ENCODE peak calls at places on chromosomes 1 and 21, in six cellular contexts. X is IMR-90, L is neuronal stem cell, U is trophoblast cell, O is H1, Q is mesenchymal stem cell. I is an unnamed sample.

GRCh38 chr1:185400057-185400456 is 83.0 kb upstream of the IVNS1ABP start:
- DNase-seq in X (peak), O (no peak), U (no peak), L (no peak), Q (peak), I (no peak)

GRCh38 chr1:95806171-95806570 is 572.2 kb downstream of the RWDD3 start:
- DNase-seq in X (no peak), Q (no peak), U (no peak), O (no peak), L (no peak), I (no peak)

GRCh38 chr1:180805316-180805715 is 107.4 kb upstream of the KIAA1614 start:
- DNase-seq in U (no peak), Q (no peak), O (no peak), L (no peak), X (no peak), I (no peak)

GRCh38 chr21:43825936-43826622 is 36.7 kb downstream of the RRP1 start:
- DNase-seq in X (no peak), U (no peak), Q (no peak), O (no peak), L (no peak), I (peak)

GRCh38 chr1:57826535-57826934 is 402.7 kb upstream of the DAB1 start:
- DNase-seq in U (no peak), Q (no peak), O (no peak), X (no peak), L (no peak), I (no peak)

GRCh38 chr1:235327559-235328270 is at the start of gene ARID4B:
- DNase-seq in Q (peak), O (no peak), X (no peak), U (no peak), L (no peak), I (no peak)

GRCh38 chr1:89540406-89540970 is 15.9 kb downstream of the LRRC8B start:
- DNase-seq in L (no peak), Q (no peak), U (no peak), X (no peak), O (no peak), I (no peak)

GRCh38 chr1:235588916-235589515 is 60.6 kb downstream of the GNG4 start:
- DNase-seq in Q (peak), L (peak), U (peak), X (peak), O (no peak), I (no peak)

GRCh38 chr21:45506241-45506817 is 35.9 kb downstream of the SLC19A1 start:
- DNase-seq in O (no peak), Q (no peak), L (no peak), X (no peak), U (no peak), I (no peak)

GRCh38 chr1:9871707-9872425 is 38.2 kb downstream of the CTNNBIP1 start:
- DNase-seq in L (no peak), O (no peak), U (no peak), Q (no peak), X (no peak), I (no peak)

GRCh38 chr1:55896210-55896609 is 681.0 kb upstream of the USP24 start:
- DNase-seq in Q (no peak), X (no peak), L (no peak), U (no peak), O (no peak), I (no peak)

GRCh38 chr1:34695580-34695979 is 59.3 kb upstream of the GJB5 start:
- DNase-seq in Q (no peak), O (no peak), X (no peak), L (no peak), U (no peak), I (no peak)

GRCh38 chr1:27412502-27412901 is 20.1 kb downstream of the GPR3 start:
- DNase-seq in U (no peak), X (no peak), Q (no peak), O (no peak), L (no peak), I (no peak)
- H4K91ac ChIP-seq in U (no peak), X (no peak), Q (no peak), O (no peak), L (no peak), I (no peak)

GRCh38 chr1:208015255-208015654 is 104.3 kb upstream of the CD34 start:
- DNase-seq in O (no peak), U (no peak), X (no peak), Q (no peak), L (no peak), I (no peak)

GRCh38 chr1:208010070-208010469 is 99.1 kb upstream of the CD34 start:
- DNase-seq in Q (no peak), L (no peak), U (no peak), X (no peak), O (no peak), I (no peak)

GRCh38 chr1:208009303-208009702 is 98.4 kb upstream of the CD34 start:
- DNase-seq in O (no peak), X (no peak), L (no peak), U (no peak), Q (no peak), I (no peak)

GRCh38 chr1:208010487-208011079 is 99.7 kb upstream of the CD34 start:
- DNase-seq in O (no peak), X (no peak), U (no peak), L (no peak), Q (no peak), I (no peak)

GRCh38 chr1:208013210-208013609 is 102.3 kb upstream of the CD34 start:
- DNase-seq in L (no peak), X (no peak), O (no peak), U (no peak), Q (no peak), I (no peak)
- H4K91ac ChIP-seq in L (no peak), X (no peak), O (no peak), U (no peak), Q (no peak), I (no peak)

GRCh38 chr1:192251735-192252134 is 65.1 kb upstream of the RGS21 start:
- DNase-seq in O (no peak), L (no peak), U (no peak), Q (no peak), X (no peak), I (no peak)
- H4K91ac ChIP-seq in O (no peak), L (no peak), U (no peak), Q (no peak), X (no peak), I (no peak)

GRCh38 chr1:233828480-233828879 is 76.0 kb upstream of the SLC35F3 start:
- DNase-seq in Q (no peak), O (no peak), X (no peak), L (no peak), U (no peak), I (no peak)
- H4K91ac ChIP-seq in Q (no peak), O (no peak), X (no peak), L (no peak), U (no peak), I (no peak)

GRCh38 chr1:32791881-32792280 is 25.3 kb downstream of the YARS1 start:
- DNase-seq in L (no peak), U (peak), X (peak), Q (no peak), O (no peak), I (no peak)

GRCh38 chr1:32782086-32782485 is 35.1 kb downstream of the YARS1 start:
- DNase-seq in O (no peak), Q (no peak), X (no peak), U (no peak), L (no peak), I (no peak)

GRCh38 chr1:32783851-32784250 is 33.3 kb downstream of the YARS1 start:
- DNase-seq in X (no peak), U (no peak), Q (no peak), L (no peak), O (no peak), I (no peak)

GRCh38 chr1:32784817-32785216 is 32.3 kb downstream of the YARS1 start:
- DNase-seq in Q (no peak), X (no peak), L (no peak), U (no peak), O (no peak), I (no peak)

GRCh38 chr1:32786856-32787255 is 30.3 kb downstream of the YARS1 start:
- DNase-seq in O (no peak), L (no peak), X (no peak), U (no peak), Q (no peak), I (no peak)
- H4K91ac ChIP-seq in O (no peak), L (no peak), X (no peak), U (no peak), Q (no peak), I (no peak)

GRCh38 chr1:8083739-8084484 is 57.8 kb upstream of the ERRFI1 start:
- DNase-seq in L (no peak), O (no peak), Q (peak), X (peak), U (no peak), I (no peak)
- H4K91ac ChIP-seq in L (no peak), O (no peak), Q (no peak), X (peak), U (peak), I (no peak)